ENCODE peak calls at places on chromosomes 2 and 18, in six cellular contexts. V is tibial artery, D is tibial nerve, I is neural progenitor cell, L is ovary, Z is heart right ventricle. O is an unnamed sample.

GRCh38 chr2:68908392-68908970 is 37.3 kb upstream of the BMP10 start:
- DNase-seq in V (peak; percentile 89), D (peak; percentile 33), I (peak; percentile 15), L (peak; percentile 71), Z (peak; percentile 50), O (peak; percentile 92)

GRCh38 chr2:181949047-181949446 is 36.6 kb upstream of the PPP1R1C start:
- DNase-seq in V (no peak), D (no peak), I (no peak), L (no peak), Z (no peak), O (no peak)

GRCh38 chr2:239186516-239186915 is 214.3 kb downstream of the HDAC4 start:
- DNase-seq in V (no peak), D (no peak), I (no peak), L (no peak), Z (no peak), O (no peak)

GRCh38 chr2:20198796-20199361 is 26.1 kb downstream of the SDC1 start:
- DNase-seq in V (no peak), D (no peak), I (no peak), L (no peak), Z (no peak), O (no peak)

GRCh38 chr2:168348076-168348475 is 100.7 kb upstream of the STK39 start:
- DNase-seq in V (no peak), D (no peak), I (peak; percentile 63), L (no peak), Z (peak; percentile 18), O (no peak)

GRCh38 chr2:165970663-165971062 is 17.1 kb upstream of the TTC21B start:
- DNase-seq in V (no peak), D (no peak), I (no peak), L (no peak), Z (no peak), O (no peak)

GRCh38 chr2:2325538-2325937 is 5.5 kb downstream of the MYT1L start:
- DNase-seq in V (no peak), D (no peak), I (peak; percentile 35), L (no peak), Z (no peak), O (no peak)

GRCh38 chr2:56357655-56358295 is 174.0 kb downstream of the CCDC85A start:
- DNase-seq in V (no peak), D (no peak), I (no peak), L (no peak), Z (no peak), O (no peak)

GRCh38 chr18:46167971-46168370 is 63.8 kb downstream of the HAUS1 start:
- DNase-seq in V (no peak), D (no peak), I (no peak), L (no peak), Z (no peak), O (no peak)

GRCh38 chr2:147198651-147199171 is 646.1 kb upstream of the ACVR2A start:
- DNase-seq in V (no peak), D (no peak), I (peak; percentile 47), L (no peak), Z (no peak), O (no peak)

GRCh38 chr2:171893196-171893823 is 734 bp downstream of the SLC25A12 start:
- DNase-seq in V (no peak), D (no peak), I (no peak), L (no peak), Z (no peak), O (no peak)

GRCh38 chr2:85143463-85144082 is 10.4 kb downstream of the TCF7L1 start:
- DNase-seq in V (no peak), D (no peak), I (no peak), L (no peak), Z (no peak), O (no peak)

GRCh38 chr2:73700661-73701447 is 36.3 kb downstream of the TPRKB start:
- DNase-seq in V (no peak), D (no peak), I (no peak), L (no peak), Z (no peak), O (peak; percentile 56)
- H3K4me1 ChIP-seq in V (no peaks in the 10 kb centered on the region), D (no peaks in the 10 kb centered on the region), I (no peaks in the 10 kb centered on the region), L (peaks cover 33% of the 10 kb centered on the region), Z (peaks cover 23% of the 10 kb centered on the region), O (no peaks in the 10 kb centered on the region)

GRCh38 chr2:62736899-62737559 is 31.5 kb downstream of the EHBP1 start:
- DNase-seq in V (no peak), D (no peak), I (peak; percentile 76), L (no peak), Z (no peak), O (no peak)
- H3K4me1 ChIP-seq in V (no peaks in the 10 kb centered on the region), D (peaks cover 20% of the 10 kb centered on the region), I (peaks cover 62% of the 10 kb centered on the region), L (peaks cover 9% of the 10 kb centered on the region), Z (peaks cover 19% of the 10 kb centered on the region), O (peaks cover 5% of the 10 kb centered on the region)

DNA sequence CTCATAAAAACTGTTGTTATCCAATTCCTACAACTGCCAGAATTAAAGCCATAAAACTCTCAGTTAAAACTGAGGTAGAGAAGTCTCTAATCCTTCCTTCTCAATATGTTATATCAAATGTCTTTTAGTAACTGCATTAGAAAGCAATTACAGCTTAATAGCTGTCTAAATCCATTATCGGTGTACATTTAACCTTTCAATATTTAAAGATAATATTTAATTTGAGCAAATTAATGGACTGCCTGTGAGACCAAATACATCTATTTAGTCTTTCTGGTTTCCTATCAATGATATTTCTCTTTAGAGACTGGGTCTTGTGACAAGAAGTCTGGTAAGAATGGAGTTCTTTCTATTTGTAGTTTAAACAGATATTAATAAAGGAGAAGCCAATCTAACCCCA is 32.4 kb downstream of the TCF4 start:
- DNase-seq in V (no peak), D (no peak), I (no peak), L (no peak), Z (no peak), O (no peak)
- H3K4me1 ChIP-seq in V (no peaks in the 10 kb centered on the region), D (no peaks in the 10 kb centered on the region), I (no peaks in the 10 kb centered on the region), L (no peaks in the 10 kb centered on the region), Z (peaks cover 37% of the 10 kb centered on the region), O (peaks cover 2% of the 10 kb centered on the region)

GRCh38 chr2:173090291-173090877 is 14.7 kb downstream of the MAP3K20 start:
- DNase-seq in V (no peak), D (no peak), I (peak; percentile 11), L (no peak), Z (peak; percentile 17), O (no peak)

GRCh38 chr2:173090973-173091660 is 15.5 kb downstream of the MAP3K20 start:
- DNase-seq in V (peak; percentile 89), D (no peak), I (no peak), L (peak; percentile 50), Z (peak; percentile 16), O (no peak)

GRCh38 chr2:173094731-173095130 is 19.1 kb downstream of the MAP3K20 start:
- DNase-seq in V (no peak), D (no peak), I (no peak), L (no peak), Z (no peak), O (no peak)

GRCh38 chr2:173095356-173095755 is 19.7 kb downstream of the MAP3K20 start:
- DNase-seq in V (no peak), D (no peak), I (no peak), L (no peak), Z (no peak), O (no peak)

DNA sequence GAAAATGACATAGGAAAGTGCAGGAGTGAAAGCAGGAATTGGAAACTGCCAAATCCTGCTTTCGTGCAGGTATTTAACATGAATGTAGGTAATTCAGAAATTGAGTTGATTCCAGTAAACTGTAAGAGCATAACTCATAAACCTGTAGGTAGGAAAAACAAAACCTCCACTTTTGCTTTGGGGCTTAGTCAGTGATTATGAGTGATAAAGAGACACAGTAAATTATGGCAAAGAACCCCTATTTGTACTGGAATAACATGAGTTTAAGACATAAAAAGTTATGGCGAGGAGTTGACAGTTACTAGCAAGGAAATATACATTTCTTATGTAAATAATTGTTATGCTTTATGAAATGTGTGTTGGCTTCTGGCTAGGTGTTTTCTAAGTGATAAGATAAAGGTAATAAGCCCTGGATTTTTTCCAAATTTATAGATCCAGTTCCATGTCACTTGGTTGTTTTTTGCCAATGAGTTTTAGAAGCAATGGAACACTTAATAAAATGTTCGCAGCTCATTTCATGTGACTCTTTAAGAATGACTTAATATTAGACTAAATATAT is 17.3 kb downstream of the MAP3K20 start:
- DNase-seq in V (no peak), D (no peak), I (no peak), L (no peak), Z (no peak), O (no peak)
- H3K4me1 ChIP-seq in V (no peaks in the 10 kb centered on the region), D (no peaks in the 10 kb centered on the region), I (no peaks in the 10 kb centered on the region), L (peaks cover 9% of the 10 kb centered on the region), Z (peaks cover 67% of the 10 kb centered on the region), O (peaks cover 2% of the 10 kb centered on the region)

GRCh38 chr2:227479865-227480475 is 8.0 kb downstream of the AGFG1 start:
- DNase-seq in V (no peak), D (no peak), I (no peak), L (no peak), Z (no peak), O (no peak)
- H3K4me1 ChIP-seq in V (no peaks in the 10 kb centered on the region), D (peaks cover 23% of the 10 kb centered on the region), I (no peaks in the 10 kb centered on the region), L (peaks cover 2% of the 10 kb centered on the region), Z (peaks cover 52% of the 10 kb centered on the region), O (no peaks in the 10 kb centered on the region)

O was measured in right cardiac atrium.